ENCODE peak calls at places on chromosomes 11 and 22, in five cellular contexts. U is retina; H is stimulated activated CD4-positive, alpha-beta T cell treated with anti-CD3 and anti-CD28 coated beads, Interleukin-12 subunit alpha, Interleukin-12 subunit beta, amount 100 ng/mL, for 48 hours; N is NCI-H2107; G is HuH-7.5. Q is an unnamed sample.

GRCh38 chr11:64667154-64667745 is 55.7 kb downstream of the NRXN2 start:
- DNase-seq in U (no peak), H (no peak), N (no peak), G (no peak), Q (no peak)

GRCh38 chr11:1935156-1936071 is 11.7 kb upstream of the MRPL23 start:
- DNase-seq in U (no peak), H (no peak), N (no peak), G (no peak), Q (no peak)

GRCh38 chr11:12125609-12126149 is 15.3 kb downstream of the MICAL2 start:
- DNase-seq in U (no peak), H (no peak), N (no peak), G (no peak), Q (no peak)

GRCh38 chr22:39809772-39810557 is 83.6 kb downstream of the ENTHD1 start:
- DNase-seq in U (no peak), H (no peak), N (no peak), G (no peak), Q (no peak)

GRCh38 chr11:70068950-70069349 is 9.2 kb upstream of the ANO1 start:
- DNase-seq in U (no peak), H (no peak), N (no peak), G (no peak), Q (no peak)

GRCh38 chr22:44446483-44446882 is 51.5 kb downstream of the RTL6 start:
- DNase-seq in U (no peak), H (no peak), N (no peak), G (no peak), Q (no peak)

GRCh38 chr11:66100272-66101037 is 30.4 kb downstream of the PACS1 start:
- DNase-seq in U (peak; percentile 28), H (peak; percentile 42), N (peak; percentile 73), G (no peak), Q (peak; percentile 67)

GRCh38 chr11:108672113-108672512 is 7.2 kb downstream of the DDX10 start:
- DNase-seq in U (no peak), H (no peak), N (no peak), G (no peak), Q (no peak)

GRCh38 chr11:17979770-17980371 is 33.0 kb downstream of the SERGEF start:
- DNase-seq in U (peak; percentile 75), H (peak; percentile 5), N (no peak), G (no peak), Q (peak; percentile 20)

GRCh38 chr11:15627560-15627959 is 512.8 kb downstream of the INSC start:
- DNase-seq in U (no peak), H (no peak), N (no peak), G (no peak), Q (no peak)

GRCh38 chr22:41968601-41969000 is 642 bp upstream of the SEPTIN3 start:
- DNase-seq in U (no peak), H (no peak), N (no peak), G (no peak), Q (no peak)

GRCh38 chr11:75813622-75814039 is 1.4 kb upstream of the UVRAG start:
- DNase-seq in U (no peak), H (no peak), N (no peak), G (no peak), Q (no peak)

GRCh38 chr11:2791521-2792375 is 92.0 kb upstream of the KCNQ1OT1 start:
- DNase-seq in U (peak; percentile 65), H (no peak), N (no peak), G (no peak), Q (peak; percentile 17)

GRCh38 chr11:92332986-92333385 is 108.4 kb downstream of the FAT3 start:
- DNase-seq in U (no peak), H (no peak), N (no peak), G (no peak), Q (no peak)

GRCh38 chr11:68328374-68329091 is 16.1 kb downstream of the LRP5 start:
- DNase-seq in U (peak; percentile 90), H (no peak), N (no peak), G (peak; percentile 95), Q (no peak)

GRCh38 chr11:120832609-120833221 is 191.2 kb upstream of the TBCEL start:
- DNase-seq in U (peak; percentile 77), H (no peak), N (no peak), G (no peak), Q (no peak)

GRCh38 chr11:10638285-10638684 is 55.3 kb downstream of the IRAG1 start:
- DNase-seq in U (peak; percentile 32), H (no peak), N (no peak), G (no peak), Q (no peak)

GRCh38 chr11:130848361-130849214 is 67.7 kb downstream of the SNX19 start:
- DNase-seq in U (no peak), H (no peak), N (no peak), G (no peak), Q (no peak)